ENCODE peak calls at places on chromosomes 5 and 9, in seven cellular contexts. E is HCT116, U is K562, Y is GM12878, M is HepG2, L is H1, O is SK-N-SH. V is an unnamed sample.

GRCh38 chr5:62082370-62082778 is 223.6 kb upstream of the KIF2A start:
- DNase-seq in E (peak), U (no peak), Y (no peak), M (no peak), L (no peak), O (peak), V (no peak)

GRCh38 chr9:96186601-96187011 is 115.4 kb downstream of the HSD17B3 start:
- DNase-seq in E (no peak), U (no peak), Y (no peak), M (no peak), L (peak), O (no peak), V (no peak)

GRCh38 chr5:100900796-100901731 is 2.0 kb downstream of the ST8SIA4 start:
- DNase-seq in E (no peak), U (no peak), Y (peak), M (no peak), L (no peak), O (no peak), V (no peak)

GRCh38 chr9:129340427-129341196 is 162.6 kb upstream of the IER5L start:
- DNase-seq in E (no peak), U (no peak), Y (no peak), M (no peak), L (no peak), O (peak), V (no peak)

GRCh38 chr9:97602430-97602829 is 30.7 kb downstream of the TSTD2 start:
- DNase-seq in E (no peak), U (no peak), Y (no peak), M (no peak), L (no peak), O (no peak), V (no peak)

GRCh38 chr5:139670369-139671095 is 22.4 kb downstream of the CXXC5 start:
- DNase-seq in E (no peak), U (no peak), Y (peak), M (peak), L (no peak), O (peak), V (peak)

GRCh38 chr5:133792025-133792424 is 176.4 kb downstream of the C5orf15 start:
- DNase-seq in E (no peak), U (no peak), Y (no peak), M (no peak), L (no peak), O (no peak), V (no peak)

GRCh38 chr9:3413984-3414383 is 111.8 kb downstream of the RFX3 start:
- DNase-seq in E (no peak), U (no peak), Y (no peak), M (no peak), L (no peak), O (no peak), V (no peak)

DNA sequence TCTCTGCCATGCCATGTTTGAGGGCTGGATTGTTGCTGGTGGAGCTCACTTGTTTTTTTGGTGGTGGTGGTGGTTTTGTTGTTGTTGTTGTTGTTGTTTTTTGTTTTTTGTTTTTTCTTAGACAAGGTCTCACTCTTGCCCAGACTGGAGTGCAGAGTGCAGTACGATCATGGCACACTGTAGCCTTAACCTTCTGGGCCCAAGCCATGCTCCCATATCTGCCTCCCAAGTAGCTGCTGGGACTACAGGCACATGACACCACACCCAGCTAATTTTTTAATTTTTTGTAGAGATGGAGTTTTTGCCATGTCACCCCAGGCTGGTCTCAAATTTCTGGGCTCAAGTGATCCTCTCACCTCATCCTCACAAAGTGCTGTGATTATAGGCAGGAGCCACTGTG is 53.5 kb downstream of the NUP214 start:
- DNase-seq in E (no peak), U (no peak), Y (no peak), M (no peak), L (no peak), O (no peak), V (no peak)
- TF ChIP-seq JUND in E (no peak), U (no peak), Y (no peak), M (no peak), L (no peak), O (no peak), V (no peak)

DNA sequence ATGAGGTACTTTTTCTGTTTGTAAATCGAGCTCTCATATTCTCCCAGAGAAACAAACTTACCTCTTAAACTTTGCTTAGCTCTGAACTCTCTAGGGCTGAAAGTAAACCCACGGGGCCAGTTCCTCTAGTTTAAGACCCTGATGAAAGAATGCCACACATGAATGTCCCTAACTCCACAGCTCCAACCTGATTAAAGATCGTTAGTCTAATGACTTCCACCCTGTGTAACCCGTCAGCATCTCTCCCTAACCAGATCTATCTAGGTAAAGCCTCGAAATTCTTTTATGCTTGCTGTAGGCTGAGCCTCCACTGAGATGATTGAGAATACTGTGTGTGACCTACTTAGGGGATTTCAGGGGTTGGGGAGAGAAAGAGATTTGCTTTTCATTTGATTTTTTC is 27.0 kb downstream of the ADRA1B start:
- DNase-seq in E (no peak), U (no peak), Y (no peak), M (no peak), L (no peak), O (no peak), V (no peak)
- TF ChIP-seq JUND in E (no peak), U (no peak), Y (no peak), M (no peak), L (no peak), O (no peak), V (no peak)

GRCh38 chr9:75109210-75109839 is 21.0 kb downstream of the OSTF1 start:
- DNase-seq in E (no peak), U (no peak), Y (no peak), M (no peak), L (no peak), O (no peak), V (no peak)
- TF ChIP-seq JUND in E (no peak), U (no peak), Y (no peak), M (no peak), L (no peak), O (no peak), V (no peak)

GRCh38 chr9:91491624-91492023 is 68.0 kb upstream of the NFIL3 start:
- DNase-seq in E (no peak), U (no peak), Y (no peak), M (no peak), L (no peak), O (no peak), V (no peak)

GRCh38 chr9:91494751-91495150 is 71.1 kb upstream of the NFIL3 start:
- DNase-seq in E (no peak), U (no peak), Y (no peak), M (no peak), L (no peak), O (no peak), V (no peak)

GRCh38 chr9:91496351-91496750 is 72.7 kb upstream of the NFIL3 start:
- DNase-seq in E (no peak), U (no peak), Y (no peak), M (no peak), L (no peak), O (no peak), V (no peak)

GRCh38 chr9:91492237-91492636 is 68.6 kb upstream of the NFIL3 start:
- DNase-seq in E (no peak), U (no peak), Y (no peak), M (no peak), L (no peak), O (no peak), V (no peak)

GRCh38 chr9:91495450-91495849 is 71.8 kb upstream of the NFIL3 start:
- DNase-seq in E (no peak), U (no peak), Y (no peak), M (no peak), L (no peak), O (no peak), V (no peak)
- TF ChIP-seq JUND in E (no peak), U (no peak), Y (no peak), M (no peak), L (no peak), O (peak), V (no peak)

GRCh38 chr5:157248771-157249475 is 17.0 kb upstream of the CYFIP2 start:
- DNase-seq in E (no peak), U (no peak), Y (no peak), M (no peak), L (no peak), O (no peak), V (no peak)

GRCh38 chr5:157247267-157247666 is 18.7 kb upstream of the CYFIP2 start:
- DNase-seq in E (no peak), U (no peak), Y (no peak), M (no peak), L (no peak), O (no peak), V (no peak)

GRCh38 chr5:157241483-157241882 is 24.4 kb upstream of the CYFIP2 start:
- DNase-seq in E (no peak), U (no peak), Y (no peak), M (no peak), L (no peak), O (no peak), V (no peak)

GRCh38 chr5:157245477-157245876 is 20.4 kb upstream of the CYFIP2 start:
- DNase-seq in E (no peak), U (no peak), Y (no peak), M (no peak), L (no peak), O (no peak), V (no peak)
- TF ChIP-seq JUND in E (no peak), U (peak), Y (no peak), M (no peak), L (peak), O (no peak), V (no peak)

V was measured in T47D.